ENCODE peak calls at places on chromosome 1, in four cellular contexts. H, L, O and B are unnamed samples.
A peak's percentile ranks its signal among the peaks of the same experiment; 100 is the strongest.

GRCh38 chr1:32137111-32137510 is 29.3 kb downstream of the KPNA6 start:
- DNase-seq in H (no peak), O (no peak), L (no peak), B (no peak)

GRCh38 chr1:219527994-219528393 is 84.9 kb downstream of the ZC3H11B start:
- DNase-seq in H (no peak), O (no peak), L (no peak), B (no peak)

GRCh38 chr1:8706995-8707396 is 110.4 kb downstream of the RERE start:
- DNase-seq in H (peak; percentile 92), L (no peak), O (no peak), B (no peak)

GRCh38 chr1:153794671-153795324 is 19.6 kb downstream of the SLC27A3 start:
- DNase-seq in L (no peak), O (no peak), H (no peak), B (no peak)

GRCh38 chr1:204544321-204544720 is 28.1 kb downstream of the MDM4 start:
- DNase-seq in L (no peak), H (no peak), O (peak; percentile 11), B (peak; percentile 49)

GRCh38 chr1:43706598-43707190 is 642 bp upstream of the ST3GAL3 start:
- DNase-seq in H (no peak), O (peak; percentile 30), L (peak; percentile 28), B (peak; percentile 57)

GRCh38 chr1:227945891-227946623 is 1.7 kb downstream of the WNT9A start:
- DNase-seq in H (no peak), O (peak; percentile 77), L (peak; percentile 82), B (peak; percentile 92)

GRCh38 chr1:185208626-185209170 is 51.7 kb downstream of the SWT1 start:
- DNase-seq in O (no peak), L (no peak), H (no peak), B (no peak)